ENCODE peak calls at places on chromosomes 1 and 21, in six cellular contexts. X is HT1080, L is heart right ventricle, U is nephron progenitor cell, K is ureter, O is BE2C. T is an unnamed sample.

GRCh38 chr1:203629509-203630082 is 3.0 kb downstream of the ATP2B4 start:
- DNase-seq in X (no peak), L (peak), U (peak), K (peak), O (peak), T (no peak)

GRCh38 chr1:103576065-103576464 is 4.7 kb downstream of the AMY2B start:
- DNase-seq in X (no peak), L (no peak), U (no peak), K (no peak), O (no peak), T (no peak)

GRCh38 chr1:227947678-227948492 is at the start of gene WNT9A:
- DNase-seq in X (no peak), L (no peak), U (peak), K (peak), O (peak), T (no peak)

GRCh38 chr1:179754031-179754624 is 11.0 kb downstream of the FAM163A start:
- DNase-seq in X (peak), L (no peak), U (no peak), K (no peak), O (no peak), T (no peak)

GRCh38 chr1:212561501-212561931 is 47.0 kb upstream of the ATF3 start:
- DNase-seq in X (peak), L (no peak), U (no peak), K (no peak), O (no peak), T (no peak)

GRCh38 chr1:30974536-30974935 is 66.0 kb upstream of the SDC3 start:
- DNase-seq in X (no peak), L (no peak), U (no peak), K (no peak), O (peak), T (no peak)

GRCh38 chr1:96987186-96987703 is 265.7 kb downstream of the PTBP2 start:
- DNase-seq in X (peak), L (no peak), U (no peak), K (no peak), O (no peak), T (no peak)

GRCh38 chr1:59178803-59179202 is 118.1 kb upstream of the FGGY start:
- DNase-seq in X (no peak), L (no peak), U (no peak), K (no peak), O (no peak), T (no peak)

GRCh38 chr1:11602424-11602823 is 51.8 kb downstream of the FBXO2 start:
- DNase-seq in X (no peak), L (no peak), U (no peak), K (no peak), O (no peak), T (no peak)

GRCh38 chr21:39885119-39885848 is 18.0 kb downstream of the PCP4 start:
- DNase-seq in X (no peak), L (peak), U (peak), K (no peak), O (peak), T (no peak)

GRCh38 chr1:204731997-204732396 is 46.5 kb upstream of the LRRN2 start:
- DNase-seq in X (no peak), L (no peak), U (no peak), K (no peak), O (no peak), T (no peak)

GRCh38 chr1:9371391-9371935 is 78.8 kb downstream of the SPSB1 start:
- DNase-seq in X (no peak), L (peak), U (peak), K (peak), O (no peak), T (no peak)

GRCh38 chr1:218646288-218646687 is 301.2 kb downstream of the TGFB2 start:
- DNase-seq in X (no peak), L (no peak), U (no peak), K (no peak), O (no peak), T (no peak)

GRCh38 chr1:65009724-65010420 is 43.5 kb upstream of the JAK1 start:
- DNase-seq in X (peak), L (no peak), U (no peak), K (no peak), O (no peak), T (no peak)

GRCh38 chr1:20359451-20360330 is 69.0 kb downstream of the VWA5B1 start:
- DNase-seq in X (no peak), L (no peak), U (no peak), K (peak), O (no peak), T (no peak)

GRCh38 chr21:40658237-40658636 is 188.7 kb downstream of the DSCAM start:
- DNase-seq in X (no peak), L (no peak), U (no peak), K (no peak), O (no peak), T (no peak)

GRCh38 chr1:198333744-198334143 is 176.9 kb downstream of the NEK7 start:
- DNase-seq in X (peak), L (no peak), U (no peak), K (no peak), O (no peak), T (no peak)

GRCh38 chr1:234659538-234659937 is 49.6 kb upstream of the IRF2BP2 start:
- DNase-seq in X (peak), L (no peak), U (no peak), K (no peak), O (no peak), T (no peak)

GRCh38 chr1:10693497-10694273 is 102.8 kb downstream of the CASZ1 start:
- DNase-seq in X (no peak), L (no peak), U (peak), K (no peak), O (no peak), T (peak)

GRCh38 chr21:26115899-26116298 is 54.7 kb downstream of the APP start:
- DNase-seq in X (peak), L (no peak), U (no peak), K (no peak), O (no peak), T (no peak)

GRCh38 chr1:82625562-82625961 is 824.8 kb downstream of the ADGRL2 start:
- DNase-seq in X (no peak), L (no peak), U (no peak), K (no peak), O (no peak), T (no peak)

GRCh38 chr1:237562247-237562823 is 328.4 kb downstream of the ZP4 start:
- DNase-seq in X (peak), L (no peak), U (peak), K (no peak), O (peak), T (no peak)

GRCh38 chr21:33640697-33641338 is 723 bp downstream of the CRYZL1 start:
- DNase-seq in X (no peak), L (no peak), U (no peak), K (no peak), O (peak), T (no peak)

GRCh38 chr1:203342192-203342940 is 8.6 kb downstream of the FMOD start:
- DNase-seq in X (peak), L (peak), U (peak), K (no peak), O (peak), T (peak)

GRCh38 chr21:39463308-39463707 is 11.5 kb downstream of the SH3BGR start:
- DNase-seq in X (no peak), L (no peak), U (no peak), K (no peak), O (no peak), T (no peak)

GRCh38 chr1:232403017-232403714 is 226.8 kb downstream of the SIPA1L2 start:
- DNase-seq in X (no peak), L (peak), U (no peak), K (no peak), O (no peak), T (no peak)

GRCh38 chr21:35324372-35325220 is 275.5 kb upstream of the RUNX1 start:
- DNase-seq in X (peak), L (no peak), U (no peak), K (no peak), O (no peak), T (no peak)

GRCh38 chr1:33334081-33334552 is 13.2 kb upstream of the A3GALT2 start:
- DNase-seq in X (no peak), L (peak), U (no peak), K (no peak), O (no peak), T (no peak)

GRCh38 chr1:27864264-27864895 is 8.0 kb upstream of the THEMIS2 start:
- DNase-seq in X (peak), L (no peak), U (no peak), K (no peak), O (no peak), T (no peak)